ENCODE peak calls at places on chromosomes 2 and 18, in seven cellular contexts. N, K, P, H, Q, X and W are unnamed samples.

GRCh38 chr2:170806548-170806947 is 10.1 kb upstream of the GAD1 start:
- DNase-seq in H (no peak), N (no peak), P (no peak), Q (no peak), X (no peak), K (no peak), W (no peak)

GRCh38 chr2:237073552-237073951 is 12.1 kb upstream of the COPS8 start:
- DNase-seq in N (no peak), H (no peak), X (no peak), P (peak), K (peak), Q (peak), W (no peak)

GRCh38 chr2:121360566-121361300 is 75.7 kb upstream of the TFCP2L1 start:
- DNase-seq in H (no peak), K (peak), P (peak), X (no peak), Q (no peak), N (no peak), W (no peak)

GRCh38 chr2:220034356-220035121 is 407.1 kb downstream of the SLC4A3 start:
- DNase-seq in N (no peak), K (peak), H (no peak), P (peak), X (no peak), Q (no peak), W (no peak)

GRCh38 chr2:240586919-240587800 is 626 bp downstream of the CAPN10 start:
- DNase-seq in N (peak), P (peak), X (no peak), H (no peak), Q (peak), K (no peak), W (peak)

GRCh38 chr18:62436636-62437519 is 85.9 kb upstream of the ZCCHC2 start:
- DNase-seq in Q (no peak), H (no peak), P (peak), X (no peak), N (no peak), K (peak), W (peak)

GRCh38 chr18:43129946-43130523 is 14.6 kb upstream of the RIT2 start:
- DNase-seq in Q (no peak), K (no peak), H (no peak), P (peak), X (no peak), N (no peak), W (no peak)

GRCh38 chr2:42754776-42755140 is 9.2 kb downstream of the OXER1 start:
- DNase-seq in K (no peak), N (no peak), X (no peak), H (no peak), P (no peak), Q (no peak), W (no peak)

GRCh38 chr18:58605027-58606020 is 23.6 kb downstream of the ALPK2 start:
- DNase-seq in N (no peak), X (no peak), H (no peak), K (peak), Q (no peak), P (peak), W (peak)

GRCh38 chr2:241272298-241272721 is 43.2 kb downstream of the HDLBP start:
- DNase-seq in H (peak), P (peak), X (no peak), K (no peak), Q (peak), N (peak), W (peak)

GRCh38 chr18:63604791-63605567 is 17.8 kb downstream of the SERPINB13 start:
- DNase-seq in H (no peak), X (no peak), K (peak), N (no peak), Q (no peak), P (no peak), W (peak)

GRCh38 chr2:39350658-39351057 is 86.4 kb downstream of the MAP4K3 start:
- DNase-seq in K (no peak), Q (no peak), H (no peak), X (no peak), P (no peak), N (no peak), W (no peak)

GRCh38 chr2:84919885-84920580 is 14.6 kb downstream of the TMSB10 start:
- DNase-seq in X (no peak), K (peak), Q (peak), P (peak), H (no peak), N (no peak), W (peak)

GRCh38 chr2:144523606-144524131 is 3.8 kb upstream of the ZEB2 start:
- DNase-seq in X (no peak), P (peak), N (peak), Q (peak), K (no peak), H (no peak), W (no peak)

GRCh38 chr18:53764086-53764485 is 460.4 kb downstream of the MBD2 start:
- DNase-seq in P (no peak), K (no peak), N (no peak), H (no peak), X (no peak), Q (no peak), W (no peak)

GRCh38 chr2:147595200-147595599 is 249.6 kb upstream of the ACVR2A start:
- DNase-seq in Q (no peak), P (no peak), K (no peak), H (no peak), N (no peak), X (no peak), W (no peak)

GRCh38 chr2:65031341-65032015 is 24.7 kb upstream of the CEP68 start:
- DNase-seq in X (no peak), K (no peak), N (peak), P (no peak), H (no peak), Q (no peak), W (no peak)

GRCh38 chr2:226159875-226160479 is 639.6 kb downstream of the IRS1 start:
- DNase-seq in N (no peak), P (no peak), K (no peak), H (peak), X (peak), Q (peak), W (no peak)

GRCh38 chr2:111185496-111186022 is 64.8 kb downstream of the BCL2L11 start:
- DNase-seq in H (no peak), X (no peak), Q (peak), K (no peak), N (no peak), P (no peak), W (no peak)

GRCh38 chr2:8633735-8634313 is 48.0 kb upstream of the ID2 start:
- DNase-seq in N (no peak), P (peak), H (no peak), K (peak), X (no peak), Q (no peak), W (no peak)

GRCh38 chr18:79640875-79641274 is 38.7 kb upstream of the CTDP1 start:
- DNase-seq in Q (no peak), N (peak), H (no peak), K (no peak), X (no peak), P (no peak), W (no peak)

GRCh38 chr18:57209697-57210096 is 62.8 kb downstream of the BOD1L2 start:
- DNase-seq in N (no peak), H (no peak), Q (peak), P (no peak), K (no peak), X (no peak), W (no peak)
- H3K9ac ChIP-seq in N (no peak), H (no peak), Q (peak), P (no peak), K (no peak), X (no peak), W (no peak)

GRCh38 chr2:18169121-18169786 is 290.8 kb downstream of the KCNS3 start:
- DNase-seq in P (peak), N (no peak), K (no peak), H (no peak), X (no peak), Q (peak), W (no peak)
- H3K4ac ChIP-seq in P (no peak), N (no peak), K (no peak), H (no peak), X (no peak), Q (no peak), W (no peak)

GRCh38 chr2:62597323-62597722 is 91.3 kb upstream of the TMEM17 start:
- DNase-seq in X (no peak), P (peak), N (no peak), Q (no peak), K (peak), H (no peak), W (no peak)

GRCh38 chr2:62593825-62594224 is 87.8 kb upstream of the TMEM17 start:
- DNase-seq in X (no peak), N (no peak), P (no peak), H (no peak), K (no peak), Q (no peak), W (no peak)

GRCh38 chr2:62591491-62591890 is 85.5 kb upstream of the TMEM17 start:
- DNase-seq in P (no peak), N (no peak), K (no peak), X (no peak), Q (no peak), H (no peak), W (no peak)

GRCh38 chr2:62595468-62595867 is 89.5 kb upstream of the TMEM17 start:
- DNase-seq in H (no peak), N (no peak), Q (no peak), K (no peak), P (no peak), X (no peak), W (no peak)

DNA sequence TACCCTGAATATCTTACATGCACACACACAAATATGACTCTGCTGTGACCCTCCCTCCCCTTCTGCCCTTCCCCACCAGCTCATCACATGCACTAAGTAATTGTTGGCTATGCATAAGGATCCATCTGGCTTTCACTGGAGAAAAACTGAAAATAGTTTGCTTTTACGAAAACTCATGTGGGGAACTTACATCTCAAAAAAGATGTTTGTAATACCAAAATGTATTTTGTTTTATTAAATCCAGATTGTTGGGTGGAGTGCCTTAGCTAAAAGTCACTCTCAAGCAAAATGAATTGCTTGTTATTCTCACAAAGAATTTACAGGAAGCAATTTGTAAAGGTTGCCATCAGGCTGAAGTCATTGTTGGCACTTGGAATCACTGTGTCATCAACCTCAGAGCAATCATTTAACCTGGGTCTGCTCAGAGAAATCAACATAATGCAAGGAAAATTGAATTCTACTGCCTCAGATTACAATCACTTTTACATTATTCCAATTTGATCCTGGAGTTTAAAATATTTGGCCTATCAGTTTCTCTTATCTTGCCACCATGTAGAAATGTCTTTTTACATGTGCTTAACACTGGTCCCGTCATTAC is 90.2 kb upstream of the TMEM17 start:
- DNase-seq in X (no peak), H (no peak), N (no peak), P (no peak), Q (no peak), K (peak), W (no peak)
- H3K9ac ChIP-seq in X (no peak), H (no peak), N (no peak), P (peak), Q (no peak), K (no peak), W (no peak)

DNA sequence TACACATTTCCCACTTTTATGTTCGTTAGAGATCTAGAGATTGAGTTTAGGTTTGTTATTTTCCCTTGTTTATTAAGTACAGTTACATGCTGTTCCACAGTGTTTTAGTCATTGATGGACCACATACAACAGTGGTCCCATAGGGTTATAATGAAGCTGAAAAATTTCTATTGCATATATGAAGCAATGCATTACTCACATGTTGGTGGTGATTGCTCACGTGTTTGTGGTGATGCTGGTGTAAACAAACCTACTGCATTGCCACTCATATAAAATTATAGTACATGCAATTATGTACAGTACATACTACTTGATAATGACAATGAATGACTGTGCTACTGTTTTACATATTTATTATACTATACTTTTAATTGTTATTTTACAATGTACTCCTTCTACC is 51.0 kb upstream of the NXPH2 start:
- DNase-seq in P (peak), N (no peak), K (no peak), Q (no peak), H (no peak), X (no peak), W (peak)
- H3K4ac ChIP-seq in P (no peak), N (no peak), K (no peak), Q (no peak), H (no peak), X (no peak), W (no peak)